ENCODE peak calls at places on chromosome 11, in nine cellular contexts. Q, L, R, S, H, U, G, O and D are unnamed samples.

GRCh38 chr11:35402751-35403454 is 16.5 kb downstream of the SLC1A2 start:
- DNase-seq in L (no peak), H (no peak), U (no peak), R (no peak), S (no peak), Q (no peak), O (no peak), G (no peak), D (no peak)

GRCh38 chr11:86151188-86152005 is 82.5 kb upstream of the PICALM start:
- DNase-seq in H (no peak), Q (no peak), G (no peak), O (peak), R (peak), U (no peak), L (no peak), S (peak), D (no peak)

GRCh38 chr11:112780351-112781043 is 180.7 kb upstream of the NCAM1 start:
- DNase-seq in L (peak), U (no peak), R (peak), H (no peak), S (no peak), G (no peak), Q (no peak), O (peak), D (no peak)

GRCh38 chr11:15863411-15863810 is 492.9 kb downstream of the SOX6 start:
- DNase-seq in R (no peak), U (no peak), L (no peak), H (no peak), G (no peak), O (no peak), S (no peak), Q (no peak), D (no peak)

GRCh38 chr11:47148903-47149535 is 27.7 kb downstream of the ARFGAP2 start:
- DNase-seq in L (no peak), G (no peak), U (no peak), H (no peak), S (no peak), Q (no peak), R (peak), O (no peak), D (peak)

GRCh38 chr11:701741-702513 is 4.1 kb upstream of the EPS8L2 start:
- DNase-seq in S (no peak), L (no peak), H (no peak), U (no peak), O (no peak), R (no peak), G (no peak), Q (no peak), D (no peak)

GRCh38 chr11:124602193-124602592 is 9.0 kb upstream of the PANX3 start:
- DNase-seq in L (peak), Q (no peak), O (no peak), R (no peak), U (no peak), G (no peak), H (no peak), S (no peak), D (no peak)

GRCh38 chr11:74493816-74494630 is 499 bp upstream of the LIPT2 start:
- DNase-seq in L (peak), H (no peak), R (no peak), G (no peak), O (no peak), Q (no peak), U (no peak), S (no peak), D (no peak)

GRCh38 chr11:128520886-128521696 is 66.3 kb downstream of the ETS1 start:
- DNase-seq in H (no peak), G (no peak), S (no peak), O (no peak), R (no peak), L (no peak), Q (no peak), U (no peak), D (no peak)

GRCh38 chr11:76242004-76242779 is 35.9 kb upstream of the WNT11 start:
- DNase-seq in H (no peak), S (no peak), R (no peak), L (no peak), Q (no peak), U (no peak), G (no peak), O (no peak), D (no peak)

GRCh38 chr11:10122337-10123197 is 171.5 kb downstream of the SBF2 start:
- DNase-seq in U (no peak), O (no peak), G (peak), S (peak), H (no peak), Q (no peak), R (peak), L (peak), D (no peak)

GRCh38 chr11:110182886-110183285 is 89.7 kb downstream of the ZC3H12C start:
- DNase-seq in Q (no peak), G (no peak), H (no peak), U (no peak), S (no peak), O (no peak), L (peak), R (no peak), D (no peak)

GRCh38 chr11:17773674-17774073 is 39.1 kb downstream of the KCNC1 start:
- DNase-seq in Q (no peak), S (no peak), O (no peak), H (no peak), G (no peak), U (no peak), L (no peak), R (peak), D (no peak)

GRCh38 chr11:108912587-108912986 is 247.7 kb downstream of the DDX10 start:
- DNase-seq in O (no peak), R (no peak), S (no peak), L (peak), G (no peak), H (no peak), U (no peak), Q (no peak), D (no peak)

GRCh38 chr11:66237867-66238266 is 30.6 kb upstream of the RAB1B start:
- DNase-seq in G (no peak), L (no peak), H (no peak), R (no peak), S (no peak), Q (no peak), O (no peak), U (no peak), D (no peak)

GRCh38 chr11:45736424-45736823 is 68.5 kb upstream of the SLC35C1 start:
- DNase-seq in U (no peak), S (peak), H (no peak), R (peak), Q (no peak), G (no peak), O (no peak), L (peak), D (no peak)

GRCh38 chr11:89181111-89181510 is 3.4 kb downstream of the TYR start:
- DNase-seq in L (no peak), S (no peak), G (no peak), U (no peak), H (no peak), R (no peak), Q (no peak), O (no peak), D (no peak)

GRCh38 chr11:85795712-85796487 is 15.0 kb downstream of the SYTL2 start:
- DNase-seq in U (no peak), Q (no peak), O (no peak), G (no peak), R (no peak), L (no peak), H (no peak), S (no peak), D (no peak)

GRCh38 chr11:114026355-114026754 is 33.2 kb upstream of the ZBTB16 start:
- DNase-seq in U (no peak), G (no peak), R (no peak), L (no peak), O (no peak), H (no peak), Q (no peak), S (no peak), D (no peak)

GRCh38 chr11:69000391-69000790 is 12.7 kb downstream of the MRGPRF start:
- DNase-seq in S (peak), L (no peak), R (no peak), O (no peak), G (no peak), H (no peak), Q (no peak), U (no peak), D (no peak)

GRCh38 chr11:107592256-107592655 is 1.3 kb downstream of the ELMOD1 start:
- DNase-seq in Q (no peak), O (no peak), U (no peak), H (no peak), S (no peak), G (no peak), L (no peak), R (no peak), D (no peak)

GRCh38 chr11:134207538-134208239 is 16.1 kb downstream of the NCAPD3 start:
- DNase-seq in O (no peak), U (no peak), L (no peak), S (no peak), G (no peak), Q (no peak), R (no peak), H (peak), D (peak)

GRCh38 chr11:116958246-116958645 is 120.8 kb upstream of the APOA1 start:
- DNase-seq in U (no peak), H (no peak), O (no peak), L (peak), S (no peak), R (no peak), G (no peak), Q (no peak), D (no peak)

GRCh38 chr11:36398261-36398953 is 102.3 kb downstream of the PRR5L start:
- DNase-seq in O (no peak), Q (no peak), R (no peak), G (no peak), S (no peak), L (peak), U (no peak), H (no peak), D (no peak)

GRCh38 chr11:6616596-6617250 is 2.5 kb downstream of the TPP1 start:
- DNase-seq in H (no peak), U (no peak), L (no peak), G (no peak), Q (no peak), S (no peak), R (peak), O (no peak), D (no peak)

GRCh38 chr11:33133761-33134160 is 27.5 kb downstream of the CSTF3 start:
- DNase-seq in Q (no peak), U (no peak), G (no peak), O (no peak), S (no peak), H (no peak), R (no peak), L (no peak), D (no peak)

GRCh38 chr11:123247813-123248379 is 52.8 kb upstream of the CLMP start:
- DNase-seq in G (no peak), L (no peak), R (no peak), H (no peak), U (no peak), O (no peak), Q (no peak), S (no peak), D (no peak)
- TF ChIP-seq CTCF in G (no peak), L (no peak), R (no peak), H (no peak), U (no peak), O (no peak), Q (no peak), S (no peak), D (no peak)

GRCh38 chr11:79623375-79623774 is 182.5 kb upstream of the TENM4 start:
- DNase-seq in L (no peak), Q (no peak), R (no peak), H (no peak), S (no peak), G (no peak), U (no peak), O (no peak), D (no peak)
- TF ChIP-seq CTCF in L (no peak), Q (no peak), R (no peak), H (no peak), S (no peak), G (no peak), U (no peak), O (no peak), D (no peak)

GRCh38 chr11:67439321-67440228 is 2.1 kb upstream of the PTPRCAP start:
- DNase-seq in Q (no peak), H (no peak), S (no peak), U (no peak), G (no peak), R (no peak), L (no peak), O (no peak), D (peak)
- TF ChIP-seq CTCF in Q (no peak), H (no peak), S (no peak), U (peak), G (peak), R (no peak), L (peak), O (peak), D (no peak)

GRCh38 chr11:44315947-44316387 is 6.0 kb upstream of the ALX4 start:
- DNase-seq in O (no peak), G (no peak), U (no peak), R (no peak), L (peak), H (no peak), S (no peak), Q (no peak), D (no peak)
- TF ChIP-seq CTCF in O (peak), G (no peak), U (no peak), R (no peak), L (no peak), H (no peak), S (no peak), Q (no peak), D (no peak)

GRCh38 chr11:93199616-93200015 is 1.8 kb upstream of the SLC36A4 start:
- DNase-seq in H (no peak), S (no peak), G (no peak), Q (no peak), L (no peak), U (no peak), R (no peak), O (no peak), D (no peak)

GRCh38 chr11:93197383-93198220 is at the start of gene SLC36A4:
- DNase-seq in Q (peak), U (peak), S (peak), H (peak), G (peak), L (peak), R (peak), O (peak), D (peak)

GRCh38 chr11:93198221-93198650 is 445 bp upstream of the SLC36A4 start:
- DNase-seq in U (no peak), Q (no peak), L (peak), O (no peak), R (no peak), H (no peak), G (peak), S (no peak), D (no peak)

GRCh38 chr11:93194673-93195291 is 3.0 kb downstream of the SLC36A4 start:
- DNase-seq in Q (no peak), L (no peak), U (no peak), H (no peak), S (no peak), R (no peak), G (no peak), O (no peak), D (no peak)

DNA sequence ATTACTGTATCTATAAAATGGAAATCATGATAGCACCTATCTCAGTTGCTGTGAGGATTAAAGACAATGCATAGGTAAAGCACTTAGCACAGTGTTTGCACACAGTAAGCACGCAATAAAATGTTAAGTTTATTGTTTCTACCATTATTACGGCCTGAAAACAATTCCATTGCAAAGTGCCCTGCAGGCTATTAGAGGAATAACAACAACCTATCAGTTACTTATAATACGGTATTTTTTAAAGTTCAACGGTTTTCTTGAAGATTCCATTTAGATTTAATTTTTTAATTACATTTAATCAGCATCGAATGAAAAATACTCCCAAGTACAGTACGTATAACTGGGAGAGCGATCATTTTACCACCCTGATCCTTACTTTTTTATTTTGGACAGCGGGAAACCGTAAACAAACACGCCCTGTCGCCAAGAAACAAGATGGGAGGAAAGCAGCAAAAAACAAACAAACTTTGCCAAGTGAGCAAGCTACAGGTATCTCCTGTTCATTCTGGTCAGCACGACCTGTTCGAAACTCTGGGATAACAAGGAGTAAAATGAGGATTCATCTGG is 892 bp downstream of the SLC36A4 start:
- DNase-seq in R (no peak), S (no peak), Q (no peak), L (no peak), U (no peak), O (no peak), H (no peak), G (peak), D (no peak)
- TF ChIP-seq CTCF in R (no peak), S (no peak), Q (peak), L (peak), U (peak), O (peak), H (peak), G (peak), D (peak)

DNA sequence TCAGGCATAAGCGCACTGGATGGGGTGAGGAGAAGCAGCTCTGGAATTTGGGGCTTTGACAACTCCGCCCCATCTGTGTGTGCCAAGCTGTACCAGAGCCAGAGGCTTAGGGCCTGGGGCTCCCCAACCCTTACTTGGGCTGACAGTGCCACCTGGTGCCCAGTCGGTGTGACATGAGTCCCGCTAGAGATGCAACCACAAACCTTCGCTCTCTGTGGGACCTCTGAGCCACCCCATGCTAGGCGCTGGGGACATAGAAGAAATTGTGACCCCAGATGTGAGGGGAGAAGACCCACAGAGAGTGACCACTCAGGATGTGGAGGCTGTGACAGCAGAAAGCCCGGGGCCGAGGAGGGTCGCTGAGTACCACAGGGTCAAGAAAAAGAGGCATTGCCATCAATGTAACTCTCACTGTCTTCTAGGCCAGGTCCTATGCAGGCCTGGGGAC is 36.0 kb upstream of the FCHSD2 start:
- DNase-seq in Q (peak), O (peak), R (peak), S (peak), U (peak), G (no peak), L (peak), H (peak), D (peak)
- TF ChIP-seq CTCF in Q (peak), O (peak), R (peak), S (peak), U (peak), G (peak), L (peak), H (no peak), D (no peak)

DNA sequence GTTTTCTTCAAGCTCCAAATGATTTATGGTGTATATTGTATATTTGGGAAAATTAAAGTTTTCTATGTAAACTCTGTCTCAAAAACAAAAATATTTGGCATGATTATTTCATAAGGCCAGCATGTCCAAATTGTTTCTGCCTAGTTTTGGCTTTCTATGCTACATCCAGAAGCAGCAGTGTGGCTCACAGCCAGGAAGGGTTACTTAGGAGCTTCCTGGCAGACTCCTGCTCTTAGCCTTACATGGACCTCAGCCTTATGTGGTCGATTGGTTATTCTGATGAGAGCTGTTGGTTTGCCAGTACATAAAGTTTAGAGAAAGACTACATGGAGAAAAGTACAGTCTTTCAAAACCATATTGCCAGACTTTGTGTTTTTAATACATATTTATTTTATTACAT is 297.7 kb upstream of the FAT3 start:
- DNase-seq in R (peak), G (no peak), O (peak), L (no peak), S (peak), Q (no peak), U (no peak), H (no peak), D (no peak)
- TF ChIP-seq CTCF in R (no peak), G (no peak), O (no peak), L (no peak), S (no peak), Q (no peak), U (no peak), H (no peak), D (no peak)

GRCh38 chr11:61610905-61611304 is 30.0 kb upstream of the SYT7 start:
- DNase-seq in G (no peak), L (no peak), H (no peak), S (no peak), U (no peak), Q (no peak), R (no peak), O (peak), D (no peak)

GRCh38 chr11:61611309-61611708 is 30.4 kb upstream of the SYT7 start:
- DNase-seq in U (no peak), G (no peak), S (no peak), O (no peak), H (no peak), R (no peak), Q (no peak), L (no peak), D (no peak)

GRCh38 chr11:61607920-61608599 is 27.2 kb upstream of the SYT7 start:
- DNase-seq in R (no peak), L (no peak), S (no peak), U (no peak), H (no peak), Q (no peak), G (no peak), O (no peak), D (no peak)

GRCh38 chr11:61609000-61609969 is 28.4 kb upstream of the SYT7 start:
- DNase-seq in O (no peak), L (no peak), G (no peak), R (no peak), H (no peak), U (no peak), Q (no peak), S (no peak), D (no peak)

GRCh38 chr11:61609970-61610347 is 29.1 kb upstream of the SYT7 start:
- DNase-seq in G (no peak), Q (no peak), U (no peak), L (peak), R (no peak), S (no peak), H (no peak), O (no peak), D (peak)
- TF ChIP-seq CTCF in G (peak), Q (no peak), U (peak), L (peak), R (no peak), S (no peak), H (no peak), O (peak), D (no peak)